ENCODE peak calls at places on chromosome 22, in nine cellular contexts. L, J, Y, D, M, V, N, X and C are unnamed samples.

GRCh38 chr22:24728790-24729637 is 45.5 kb downstream of the PIWIL3 start:
- DNase-seq in J (no peak), Y (no peak), N (no peak), L (no peak), X (no peak), M (no peak), D (no peak), V (no peak), C (no peak)

GRCh38 chr22:36405221-36405631 is 17.5 kb upstream of the MYH9 start:
- DNase-seq in D (peak), J (no peak), V (no peak), Y (no peak), L (no peak), N (no peak), X (no peak), M (no peak), C (no peak)

GRCh38 chr22:37624876-37625275 is 14.6 kb upstream of the SH3BP1 start:
- DNase-seq in J (no peak), M (no peak), D (no peak), L (no peak), V (no peak), N (no peak), Y (no peak), X (no peak), C (no peak)

GRCh38 chr22:49303061-49303735 is 524.5 kb downstream of the BRD1 start:
- DNase-seq in X (no peak), N (no peak), Y (no peak), V (no peak), M (no peak), D (peak), J (no peak), L (no peak), C (no peak)

GRCh38 chr22:50059185-50059880 is 1.2 kb upstream of the TTLL8 start:
- DNase-seq in J (peak), N (no peak), V (peak), M (peak), L (peak), Y (no peak), D (no peak), X (peak), C (peak)

GRCh38 chr22:48835857-48836672 is 991.6 kb downstream of the BRD1 start:
- DNase-seq in M (no peak), Y (no peak), L (no peak), V (no peak), D (no peak), N (no peak), X (no peak), J (no peak), C (no peak)

GRCh38 chr22:20625270-20625669 is 117.9 kb downstream of the MED15 start:
- DNase-seq in V (no peak), J (no peak), N (no peak), M (no peak), Y (no peak), D (no peak), L (no peak), X (no peak), C (no peak)

GRCh38 chr22:42610211-42610610 is 4.5 kb downstream of the POLDIP3 start:
- DNase-seq in L (no peak), M (no peak), Y (no peak), J (no peak), X (no peak), D (no peak), V (no peak), N (no peak), C (no peak)

GRCh38 chr22:28899199-28899853 is 16.0 kb downstream of the ZNRF3 start:
- DNase-seq in M (no peak), J (peak), L (peak), N (no peak), Y (no peak), D (peak), V (no peak), X (no peak), C (no peak)

GRCh38 chr22:39526736-39527171 is 5.8 kb downstream of the RPS19BP1 start:
- DNase-seq in M (no peak), X (no peak), Y (peak), L (no peak), D (no peak), J (no peak), V (no peak), N (no peak), C (peak)

GRCh38 chr22:40979198-40979597 is 28.0 kb downstream of the RBX1 start:
- DNase-seq in Y (no peak), J (no peak), X (no peak), D (no peak), V (no peak), M (no peak), N (no peak), L (no peak), C (no peak)

GRCh38 chr22:17796695-17797094 is 22.4 kb upstream of the BID start:
- DNase-seq in V (no peak), M (no peak), X (no peak), Y (no peak), J (no peak), L (no peak), N (no peak), D (no peak), C (no peak)

GRCh38 chr22:17213976-17214375 is 5.3 kb downstream of the ADA2 start:
- DNase-seq in D (peak), X (peak), L (peak), V (no peak), J (no peak), Y (peak), N (no peak), M (peak), C (peak)

GRCh38 chr22:29146771-29147170 is 58.9 kb upstream of the EMID1 start:
- DNase-seq in L (no peak), X (no peak), Y (no peak), D (no peak), N (no peak), M (no peak), J (no peak), V (no peak), C (no peak)

GRCh38 chr22:30430933-30431332 is 5.4 kb downstream of the MTFP1 start:
- DNase-seq in Y (no peak), L (no peak), M (peak), N (no peak), V (no peak), X (no peak), D (no peak), J (no peak), C (peak)

GRCh38 chr22:47006433-47006832 is 244.0 kb downstream of the TBC1D22A start:
- DNase-seq in V (no peak), N (no peak), J (no peak), X (no peak), M (no peak), D (no peak), L (no peak), Y (no peak), C (no peak)

GRCh38 chr22:30824096-30824495 is 129.4 kb downstream of the OSBP2 start:
- DNase-seq in D (peak), X (no peak), Y (no peak), N (no peak), J (no peak), L (no peak), M (no peak), V (no peak), C (no peak)

GRCh38 chr22:41286639-41287091 is 678 bp upstream of the RANGAP1 start:
- DNase-seq in N (peak), X (peak), V (no peak), J (no peak), Y (no peak), L (peak), D (peak), M (peak), C (no peak)

GRCh38 chr22:46695346-46696224 is 42.5 kb downstream of the CERK start:
- DNase-seq in N (no peak), M (no peak), Y (peak), X (no peak), D (no peak), J (no peak), V (no peak), L (no peak), C (no peak)

GRCh38 chr22:40392618-40393017 is 22.2 kb downstream of the SGSM3 start:
- DNase-seq in L (no peak), Y (no peak), V (no peak), X (no peak), D (no peak), N (no peak), M (no peak), J (no peak), C (no peak)

GRCh38 chr22:29205598-29206371 is at the start of gene EMID1:
- DNase-seq in M (peak), J (peak), V (no peak), X (no peak), L (no peak), D (no peak), Y (peak), N (no peak), C (peak)

GRCh38 chr22:44347098-44347497 is 34.3 kb upstream of the SHISAL1 start:
- DNase-seq in D (no peak), X (no peak), Y (no peak), M (no peak), V (no peak), N (no peak), J (no peak), L (no peak), C (no peak)

GRCh38 chr22:45477366-45478107 is 25.1 kb upstream of the FBLN1 start:
- DNase-seq in V (no peak), L (no peak), D (no peak), Y (peak), J (no peak), X (no peak), N (no peak), M (no peak), C (no peak)

GRCh38 chr22:24355574-24355973 is 71.8 kb upstream of the ADORA2A start:
- DNase-seq in V (no peak), Y (no peak), X (no peak), N (no peak), J (no peak), M (no peak), D (no peak), L (no peak), C (no peak)

GRCh38 chr22:38799265-38800002 is 5.5 kb upstream of the DNAL4 start:
- DNase-seq in J (peak), Y (no peak), L (no peak), D (no peak), X (no peak), N (no peak), V (no peak), M (no peak), C (no peak)

GRCh38 chr22:39937881-39938280 is 22.3 kb upstream of the TMA7B start:
- DNase-seq in L (no peak), Y (no peak), V (no peak), X (no peak), J (no peak), D (no peak), N (no peak), M (no peak), C (no peak)